ENCODE peak calls at places on chromosomes 7 and 10, in six cellular contexts. V, R, B, Z, P and G are unnamed samples.

GRCh38 chr10:122861724-122862161 is 16.1 kb upstream of the CUZD1 start:
- DNase-seq in V (no peak), R (no peak), B (no peak), Z (no peak), P (no peak), G (no peak)

GRCh38 chr10:29387269-29387668 is 98.4 kb downstream of the LYZL1 start:
- DNase-seq in V (no peak), R (no peak), B (no peak), Z (no peak), P (no peak), G (no peak)

GRCh38 chr10:78465456-78465855 is 431.8 kb downstream of the RPS24 start:
- DNase-seq in V (no peak), R (no peak), B (no peak), Z (no peak), P (no peak), G (no peak)

GRCh38 chr10:133154411-133154810 is 5.6 kb upstream of the KNDC1 start:
- DNase-seq in V (no peak), R (no peak), B (no peak), Z (no peak), P (no peak), G (no peak)

GRCh38 chr10:49521062-49521461 is 17.9 kb downstream of the ERCC6 start:
- DNase-seq in V (no peak), R (no peak), B (no peak), Z (no peak), P (no peak), G (no peak)

GRCh38 chr7:1455241-1455939 is 3.9 kb downstream of the MICALL2 start:
- DNase-seq in V (no peak), R (no peak), B (no peak), Z (no peak), P (no peak), G (no peak)

GRCh38 chr7:55179897-55180682 is 161.3 kb downstream of the EGFR start:
- DNase-seq in V (no peak), R (no peak), B (no peak), Z (no peak), P (no peak), G (no peak)

GRCh38 chr7:36473454-36474282 is 84.0 kb downstream of the ANLN start:
- DNase-seq in V (no peak), R (no peak), B (peak), Z (no peak), P (no peak), G (no peak)

GRCh38 chr10:79185067-79185774 is 116.5 kb downstream of the ZMIZ1 start:
- DNase-seq in V (no peak), R (no peak), B (no peak), Z (no peak), P (no peak), G (no peak)

GRCh38 chr7:92797693-92798092 is 38.7 kb downstream of the CDK6 start:
- DNase-seq in V (no peak), R (no peak), B (no peak), Z (no peak), P (no peak), G (no peak)

GRCh38 chr7:46034056-46034768 is 113.1 kb upstream of the IGFBP3 start:
- DNase-seq in V (no peak), R (no peak), B (no peak), Z (no peak), P (no peak), G (no peak)

GRCh38 chr10:127196227-127196954 is at the start of gene INSYN2A:
- DNase-seq in V (no peak), R (no peak), B (peak), Z (no peak), P (no peak), G (no peak)

GRCh38 chr7:106774768-106775551 is 90.1 kb upstream of the PIK3CG start:
- DNase-seq in V (peak), R (no peak), B (no peak), Z (no peak), P (no peak), G (no peak)